ENCODE peak calls at places on chromosome 1, in nine cellular contexts. C is ovary; D is epithelial cell of esophagus; U is sigmoid colon; Y is astrocyte of the spinal cord; G is CD8-positive, alpha-beta T cell; W is PC-9; P is pancreas; S is fibroblast of the aortic adventitia. R is an unnamed sample.

GRCh38 chr1:160209656-160210046 is 4.5 kb downstream of the PEA15 start:
- DNase-seq in C (no peak), D (no peak), U (no peak), Y (no peak), G (no peak), W (no peak), P (peak), S (no peak), R (no peak)

GRCh38 chr1:1748686-1749321 is 24.6 kb upstream of the CDK11A start:
- DNase-seq in C (no peak), D (no peak), U (no peak), Y (no peak), G (no peak), W (no peak), P (no peak), S (no peak), R (peak)

GRCh38 chr1:75373542-75374159 is 237.3 kb downstream of the SLC44A5 start:
- DNase-seq in C (no peak), D (peak), U (no peak), Y (no peak), G (no peak), W (no peak), P (no peak), S (no peak), R (no peak)

GRCh38 chr1:9198538-9199361 is 35.8 kb upstream of the H6PD start:
- DNase-seq in C (no peak), D (no peak), U (no peak), Y (peak), G (no peak), W (no peak), P (no peak), S (no peak), R (peak)

GRCh38 chr1:54481201-54481884 is 66.7 kb upstream of the ACOT11 start:
- DNase-seq in C (no peak), D (no peak), U (no peak), Y (no peak), G (no peak), W (no peak), P (no peak), S (no peak), R (no peak)

GRCh38 chr1:3249846-3250501 is 181.0 kb downstream of the PRDM16 start:
- DNase-seq in C (no peak), D (no peak), U (no peak), Y (peak), G (no peak), W (no peak), P (peak), S (no peak), R (no peak)

GRCh38 chr1:32273389-32274208 is 18.3 kb upstream of the HDAC1 start:
- DNase-seq in C (no peak), D (peak), U (no peak), Y (no peak), G (peak), W (peak), P (no peak), S (peak), R (no peak)

GRCh38 chr1:151846062-151846568 is 6.5 kb upstream of the C2CD4D start:
- DNase-seq in C (no peak), D (peak), U (peak), Y (peak), G (no peak), W (peak), P (no peak), S (peak), R (peak)

GRCh38 chr1:204576422-204576821 is 60.2 kb downstream of the MDM4 start:
- DNase-seq in C (no peak), D (no peak), U (no peak), Y (no peak), G (no peak), W (no peak), P (no peak), S (no peak), R (no peak)

GRCh38 chr1:181518152-181518551 is 34.8 kb downstream of the CACNA1E start:
- DNase-seq in C (no peak), D (no peak), U (no peak), Y (no peak), G (no peak), W (no peak), P (no peak), S (no peak), R (no peak)

GRCh38 chr1:118988186-118989005 is at the start of gene TBX15:
- DNase-seq in C (no peak), D (no peak), U (no peak), Y (peak), G (no peak), W (no peak), P (no peak), S (no peak), R (peak)

GRCh38 chr1:9753121-9753531 is 70.6 kb downstream of the CLSTN1 start:
- DNase-seq in C (peak), D (peak), U (no peak), Y (peak), G (no peak), W (no peak), P (no peak), S (peak), R (peak)

DNA sequence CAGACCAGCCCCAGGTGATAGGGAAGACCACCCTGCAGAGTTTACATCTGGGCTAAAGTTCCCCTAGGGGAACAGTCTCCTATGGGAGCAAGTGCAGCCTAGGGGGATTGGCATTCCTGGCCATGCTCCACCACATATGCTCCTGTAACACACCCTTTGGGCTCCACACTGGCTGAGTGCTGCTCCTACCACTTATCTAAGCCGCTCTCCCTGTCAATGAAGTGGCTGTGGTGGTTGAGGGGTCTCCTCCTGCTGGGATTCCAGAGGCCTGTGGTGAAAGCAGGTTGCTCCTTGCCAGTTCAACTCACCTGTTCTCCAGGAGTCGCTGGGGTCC is 51.1 kb downstream of the COL24A1 start:
- DNase-seq in C (no peak), D (no peak), U (no peak), Y (no peak), G (no peak), W (no peak), P (no peak), S (no peak), R (no peak)
- TF ChIP-seq CTCF in C (no peak), D (no peak), U (no peak), Y (no peak), G (no peak), W (no peak), P (no peak), S (no peak), R (no peak)

GRCh38 chr1:90821793-90822359 is 104.8 kb upstream of the BARHL2 start:
- DNase-seq in C (no peak), D (no peak), U (no peak), Y (no peak), G (no peak), W (no peak), P (no peak), S (no peak), R (peak)
- H3K4me3 ChIP-seq in C (no peak), D (no peak), U (no peak), Y (no peak), G (no peak), W (no peak), P (no peak), S (no peak), R (no peak)

GRCh38 chr1:183470961-183471747 is 1.1 kb upstream of the SMG7 start:
- DNase-seq in C (peak), D (peak), U (peak), Y (peak), G (peak), W (peak), P (peak), S (peak), R (peak)
- TF ChIP-seq CTCF in C (peak), D (no peak), U (no peak), Y (no peak), G (no peak), W (peak), P (no peak), S (no peak), R (no peak)

GRCh38 chr1:157404063-157404501 is 148.2 kb downstream of the FCRL5 start:
- DNase-seq in C (no peak), D (no peak), U (no peak), Y (no peak), G (no peak), W (no peak), P (no peak), S (no peak), R (no peak)

GRCh38 chr1:157400766-157401165 is 151.5 kb downstream of the FCRL5 start:
- DNase-seq in C (no peak), D (peak), U (no peak), Y (no peak), G (no peak), W (no peak), P (no peak), S (no peak), R (no peak)

GRCh38 chr1:157403608-157404007 is 148.7 kb downstream of the FCRL5 start:
- DNase-seq in C (no peak), D (no peak), U (no peak), Y (no peak), G (no peak), W (no peak), P (no peak), S (no peak), R (no peak)

GRCh38 chr1:157404614-157405013 is 147.7 kb downstream of the FCRL5 start:
- DNase-seq in C (no peak), D (no peak), U (no peak), Y (no peak), G (no peak), W (no peak), P (no peak), S (no peak), R (no peak)

DNA sequence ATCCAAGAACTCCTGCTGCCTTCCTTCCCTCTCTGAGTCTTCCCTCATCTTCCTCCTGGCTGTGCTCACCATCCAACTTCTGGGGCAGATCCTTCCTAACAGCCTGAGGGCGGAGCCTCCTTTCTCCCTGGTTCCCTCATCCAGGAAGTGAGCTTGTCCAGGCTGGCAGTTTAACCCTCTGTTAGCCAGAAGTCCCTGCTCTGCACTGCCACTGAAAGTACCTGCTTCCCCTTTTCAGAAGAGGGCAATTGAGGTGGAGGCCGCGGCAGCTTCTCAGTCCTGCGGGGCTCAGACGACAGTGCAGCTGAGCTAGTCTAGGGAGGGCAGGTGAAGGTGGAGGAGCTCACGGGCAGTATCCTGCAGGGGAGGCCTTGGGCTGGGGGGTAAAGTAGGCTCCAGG is 149.1 kb downstream of the FCRL5 start:
- DNase-seq in C (no peak), D (peak), U (no peak), Y (peak), G (no peak), W (no peak), P (no peak), S (no peak), R (no peak)
- H3K4me3 ChIP-seq in C (no peak), D (no peak), U (no peak), Y (no peak), G (no peak), W (no peak), P (no peak), S (no peak), R (no peak)